ENCODE peak calls at places on chromosomes 11 and 22, in four cellular contexts. One of them, this sample, is unnamed.

GRCh38 chr22:40628354-40629042 is 8.0 kb downstream of the MRTFA start:
- DNase-seq in H1: no peak
- DNase-seq in neuronal stem cell: no peak
- DNase-seq in IMR-90: peak
- DNase-seq in this sample: no peak

GRCh38 chr11:98835336-98835735 is 185.4 kb upstream of the CNTN5 start:
- DNase-seq in H1: no peak
- DNase-seq in neuronal stem cell: no peak
- DNase-seq in IMR-90: no peak
- DNase-seq in this sample: no peak

GRCh38 chr22:50705851-50706351 is 32.1 kb upstream of the ACR start:
- DNase-seq in H1: no peak
- DNase-seq in neuronal stem cell: no peak
- DNase-seq in IMR-90: no peak
- DNase-seq in this sample: no peak

GRCh38 chr11:15884792-15885540 is 471.4 kb downstream of the SOX6 start:
- DNase-seq in H1: no peak
- DNase-seq in neuronal stem cell: no peak
- DNase-seq in IMR-90: no peak
- DNase-seq in this sample: no peak

GRCh38 chr22:40975346-40975745 is 24.2 kb downstream of the RBX1 start:
- DNase-seq in H1: no peak
- DNase-seq in neuronal stem cell: no peak
- DNase-seq in IMR-90: no peak
- DNase-seq in this sample: no peak

GRCh38 chr11:2086239-2087040 is 52.7 kb downstream of the IGF2 start:
- DNase-seq in H1: no peak
- DNase-seq in neuronal stem cell: no peak
- DNase-seq in IMR-90: no peak
- DNase-seq in this sample: no peak

GRCh38 chr11:104163100-104164027 is 583 bp downstream of the PDGFD start:
- DNase-seq in H1: peak
- DNase-seq in neuronal stem cell: peak
- DNase-seq in IMR-90: peak
- DNase-seq in this sample: peak

GRCh38 chr11:116916052-116916451 is 78.6 kb upstream of the APOA1 start:
- DNase-seq in H1: no peak
- DNase-seq in neuronal stem cell: no peak
- DNase-seq in IMR-90: no peak
- DNase-seq in this sample: no peak

GRCh38 chr11:85182437-85183109 is 444.6 kb downstream of the DLG2 start:
- DNase-seq in H1: no peak
- DNase-seq in neuronal stem cell: peak
- DNase-seq in IMR-90: peak
- DNase-seq in this sample: peak

GRCh38 chr11:61971177-61972111 is 4.0 kb upstream of the FTH1 start:
- DNase-seq in H1: peak
- DNase-seq in neuronal stem cell: peak
- DNase-seq in IMR-90: peak
- DNase-seq in this sample: peak

GRCh38 chr11:125079151-125079877 is 16.2 kb downstream of the SLC37A2 start:
- DNase-seq in H1: no peak
- DNase-seq in neuronal stem cell: no peak
- DNase-seq in IMR-90: no peak
- DNase-seq in this sample: no peak

GRCh38 chr11:126424471-126425039 is 69.1 kb downstream of the ST3GAL4 start:
- DNase-seq in H1: no peak
- DNase-seq in neuronal stem cell: no peak
- DNase-seq in IMR-90: no peak
- DNase-seq in this sample: no peak

GRCh38 chr11:48001438-48002021 is 21.2 kb downstream of the PTPRJ start:
- DNase-seq in H1: no peak
- DNase-seq in neuronal stem cell: no peak
- DNase-seq in IMR-90: peak
- DNase-seq in this sample: no peak

GRCh38 chr11:46369458-46370152 is 11.9 kb upstream of the MDK start:
- DNase-seq in H1: peak
- DNase-seq in neuronal stem cell: no peak
- DNase-seq in IMR-90: peak
- DNase-seq in this sample: peak

GRCh38 chr22:50318698-50319411 is 8.0 kb downstream of the DENND6B start:
- DNase-seq in H1: no peak
- DNase-seq in neuronal stem cell: no peak
- DNase-seq in IMR-90: no peak
- DNase-seq in this sample: no peak

GRCh38 chr11:127986073-127986472 is 601.3 kb downstream of the ETS1 start:
- DNase-seq in H1: no peak
- DNase-seq in neuronal stem cell: no peak
- DNase-seq in IMR-90: no peak
- DNase-seq in this sample: no peak

GRCh38 chr11:98230678-98231077 is 790.1 kb upstream of the CNTN5 start:
- DNase-seq in H1: no peak
- DNase-seq in neuronal stem cell: no peak
- DNase-seq in IMR-90: no peak
- DNase-seq in this sample: no peak

GRCh38 chr11:119910056-119910455 is 181.1 kb upstream of the NECTIN1 start:
- DNase-seq in H1: no peak
- DNase-seq in neuronal stem cell: no peak
- DNase-seq in IMR-90: no peak
- DNase-seq in this sample: no peak

GRCh38 chr22:30390974-30391691 is 3.9 kb upstream of the RNF215 start:
- DNase-seq in H1: peak
- DNase-seq in neuronal stem cell: no peak
- DNase-seq in IMR-90: peak
- DNase-seq in this sample: peak

GRCh38 chr22:19514831-19515565 is 9.2 kb downstream of the CLDN5 start:
- DNase-seq in H1: no peak
- DNase-seq in neuronal stem cell: no peak
- DNase-seq in IMR-90: peak
- DNase-seq in this sample: no peak

GRCh38 chr22:37930952-37931440 is 22.4 kb downstream of the C22orf23 start:
- DNase-seq in H1: no peak
- DNase-seq in neuronal stem cell: no peak
- DNase-seq in IMR-90: no peak
- DNase-seq in this sample: no peak
- H3K27ac ChIP-seq in H1: no peak
- H3K27ac ChIP-seq in neuronal stem cell: no peak
- H3K27ac ChIP-seq in IMR-90: no peak
- H3K27ac ChIP-seq in this sample: no peak

DNA sequence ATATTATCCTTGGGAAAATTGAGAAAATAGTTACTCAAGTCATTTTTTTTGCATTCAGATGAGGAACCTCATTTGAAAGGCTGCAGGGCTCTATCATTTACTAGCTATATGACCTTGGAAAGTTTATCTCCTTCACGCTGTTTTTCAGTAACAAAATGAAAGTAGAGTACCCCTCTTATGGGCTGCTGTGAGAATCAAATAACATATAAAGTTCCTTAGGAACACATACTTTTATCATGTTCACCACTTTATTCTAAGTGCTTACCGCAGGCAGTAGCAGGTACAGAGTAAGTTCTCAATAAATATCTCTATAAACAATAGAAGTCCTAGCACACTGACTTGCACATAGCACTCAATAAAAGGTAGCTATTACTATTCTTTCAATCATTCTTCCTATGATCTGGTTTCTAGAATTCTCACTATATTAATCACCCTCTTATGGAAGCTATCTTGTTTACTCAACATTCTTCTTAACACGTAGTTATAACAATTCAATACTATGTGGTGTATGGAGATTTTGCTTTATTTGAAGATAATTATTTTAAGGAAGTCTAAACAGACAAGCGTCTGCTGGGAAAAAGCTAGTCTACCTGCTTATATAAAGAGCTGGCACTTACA is 1.9 kb downstream of the C11orf71 start:
- DNase-seq in H1: no peak
- DNase-seq in neuronal stem cell: no peak
- DNase-seq in IMR-90: no peak
- DNase-seq in this sample: no peak
- H3K4me2 ChIP-seq in H1: peak
- H3K4me2 ChIP-seq in neuronal stem cell: no peak
- H3K4me2 ChIP-seq in IMR-90: peak
- H3K4me2 ChIP-seq in this sample: no peak

GRCh38 chr11:133953571-133953970 is 3.2 kb downstream of the IGSF9B start:
- DNase-seq in H1: no peak
- DNase-seq in neuronal stem cell: no peak
- DNase-seq in IMR-90: no peak
- DNase-seq in this sample: no peak

GRCh38 chr11:133952199-133953190 is 4.3 kb downstream of the IGSF9B start:
- DNase-seq in H1: no peak
- DNase-seq in neuronal stem cell: no peak
- DNase-seq in IMR-90: no peak
- DNase-seq in this sample: no peak

GRCh38 chr11:133953999-133954398 is 2.8 kb downstream of the IGSF9B start:
- DNase-seq in H1: no peak
- DNase-seq in neuronal stem cell: no peak
- DNase-seq in IMR-90: no peak
- DNase-seq in this sample: no peak

GRCh38 chr11:133950874-133951483 is 5.8 kb downstream of the IGSF9B start:
- DNase-seq in H1: peak
- DNase-seq in neuronal stem cell: no peak
- DNase-seq in IMR-90: no peak
- DNase-seq in this sample: peak

DNA sequence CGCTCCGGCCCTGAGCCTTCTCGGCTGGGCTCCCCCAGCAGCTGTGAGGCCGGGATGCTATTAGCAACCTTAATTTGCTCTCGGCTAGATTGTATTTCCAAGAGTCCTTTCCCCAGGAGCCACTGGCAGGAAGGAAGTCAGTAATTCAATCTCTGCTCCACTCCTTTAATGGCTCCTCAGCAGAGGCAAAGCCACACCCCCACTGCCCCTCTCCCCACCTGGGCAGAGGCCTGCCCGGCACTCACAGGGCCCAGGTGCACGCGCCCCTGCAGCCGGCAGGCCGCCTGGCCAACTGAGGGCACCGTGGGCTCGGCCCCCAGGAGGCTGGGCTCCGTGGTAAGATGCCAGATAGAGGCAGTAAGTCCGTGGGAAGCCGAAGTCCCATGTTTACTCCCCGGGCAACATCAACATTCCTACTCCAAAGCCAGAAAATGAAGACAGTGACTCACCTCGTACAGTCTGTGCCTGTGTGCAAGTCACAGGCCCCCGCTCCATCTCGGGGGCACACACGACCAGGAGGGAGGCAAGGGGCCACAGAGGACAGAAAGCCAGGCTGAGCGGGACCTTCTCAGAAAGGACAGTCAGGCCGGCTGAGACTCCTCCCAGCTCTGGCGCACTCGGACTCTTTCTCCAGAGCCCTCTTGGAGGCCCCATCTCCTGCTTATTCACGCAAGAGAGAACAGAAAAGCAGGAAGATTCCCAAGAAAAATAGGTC is 5.1 kb downstream of the IGSF9B start:
- DNase-seq in H1: peak
- DNase-seq in neuronal stem cell: no peak
- DNase-seq in IMR-90: peak
- DNase-seq in this sample: peak
- H2AK5ac ChIP-seq in H1: peak
- H2AK5ac ChIP-seq in neuronal stem cell: no peak
- H2AK5ac ChIP-seq in IMR-90: no peak
- H2AK5ac ChIP-seq in this sample: no peak

GRCh38 chr11:746289-747175 is 732 bp upstream of the TALDO1 start:
- DNase-seq in H1: no peak
- DNase-seq in neuronal stem cell: peak
- DNase-seq in IMR-90: peak
- DNase-seq in this sample: peak
- H3K27ac ChIP-seq in H1: peak
- H3K27ac ChIP-seq in neuronal stem cell: peak
- H3K27ac ChIP-seq in IMR-90: peak
- H3K27ac ChIP-seq in this sample: peak

GRCh38 chr22:26295583-26296126 is 126.4 kb downstream of the SEZ6L start:
- DNase-seq in H1: no peak
- DNase-seq in neuronal stem cell: no peak
- DNase-seq in IMR-90: no peak
- DNase-seq in this sample: no peak
- H3K4me2 ChIP-seq in H1: no peak
- H3K4me2 ChIP-seq in neuronal stem cell: no peak
- H3K4me2 ChIP-seq in IMR-90: no peak
- H3K4me2 ChIP-seq in this sample: no peak

DNA sequence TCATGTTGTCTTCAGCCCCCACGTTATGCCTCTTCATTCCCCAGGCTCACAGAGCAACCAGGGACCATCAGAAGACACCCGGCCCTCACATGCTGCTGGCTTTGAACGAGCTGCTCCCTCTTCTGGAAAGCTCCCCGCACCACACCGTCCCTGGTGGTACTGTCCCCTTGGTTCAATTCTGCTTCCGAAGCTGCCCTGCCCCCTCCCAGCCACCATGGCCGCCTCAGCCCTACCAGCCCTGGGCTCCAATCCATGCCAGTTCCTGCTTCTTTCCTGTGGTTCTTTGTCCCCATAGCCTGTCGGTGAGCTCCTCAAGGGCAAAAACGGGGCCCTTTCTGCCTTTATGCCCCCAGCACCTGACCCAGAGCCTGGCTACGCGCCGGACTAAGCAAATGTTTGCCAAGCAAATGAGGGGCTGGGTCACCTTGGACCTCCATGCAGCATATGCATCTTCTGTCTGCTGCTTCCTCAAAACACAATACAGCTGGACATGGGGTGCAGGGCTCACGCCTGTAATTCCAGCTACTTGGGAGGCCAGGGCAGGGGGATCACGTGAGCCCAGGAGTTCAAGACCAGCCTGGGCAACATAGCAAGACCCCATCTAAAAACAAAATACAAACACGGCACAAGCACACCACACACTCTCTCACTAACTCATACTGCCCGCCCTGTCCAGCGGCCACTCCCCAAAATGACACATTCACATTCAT is 21.3 kb downstream of the TNKS1BP1 start:
- DNase-seq in H1: no peak
- DNase-seq in neuronal stem cell: no peak
- DNase-seq in IMR-90: no peak
- DNase-seq in this sample: no peak
- H2AK5ac ChIP-seq in H1: no peak
- H2AK5ac ChIP-seq in neuronal stem cell: no peak
- H2AK5ac ChIP-seq in IMR-90: no peak
- H2AK5ac ChIP-seq in this sample: no peak